ENCODE peak calls at places on chromosomes 11 and 22, in nine cellular contexts. A is H1; Q is KBM-7; G is C1 segment of cervical spinal cord; P is substantia nigra; S is H4; D is activated naive CD4-positive, alpha-beta T cell treated with Interleukin-2 at 50 U/mL for 16 hours; H is Caco-2; N is HEK293T. T is an unnamed sample.

GRCh38 chr11:3153291-3153861 is 11.7 kb downstream of the OSBPL5 start:
- DNase-seq in A (no peak), N (no peak), S (no peak), H (no peak), G (no peak), P (no peak), D (no peak), Q (no peak), T (no peak)

GRCh38 chr11:118311518-118311917 is 7.0 kb downstream of the CD3E start:
- DNase-seq in Q (no peak), H (no peak), S (no peak), N (no peak), D (no peak), P (no peak), A (no peak), G (no peak), T (no peak)

GRCh38 chr11:111982019-111982464 is 43.2 kb upstream of the DLAT start:
- DNase-seq in G (peak), Q (peak), N (peak), S (no peak), H (peak), A (peak), D (peak), P (no peak), T (no peak)

GRCh38 chr11:86977441-86978050 is 22.4 kb upstream of the FZD4 start:
- DNase-seq in P (no peak), D (no peak), S (no peak), A (no peak), G (no peak), N (no peak), Q (no peak), H (no peak), T (no peak)

GRCh38 chr11:78656984-78657383 is 82.3 kb upstream of the NARS2 start:
- DNase-seq in G (no peak), A (peak), N (no peak), S (no peak), Q (no peak), H (peak), D (no peak), P (no peak), T (no peak)

GRCh38 chr22:24005201-24005600 is at the start of gene GSTT4:
- DNase-seq in S (no peak), G (peak), P (no peak), D (no peak), A (no peak), H (no peak), N (no peak), Q (no peak), T (peak)

GRCh38 chr22:42332089-42332488 is 61.6 kb upstream of the TCF20 start:
- DNase-seq in D (no peak), P (no peak), A (no peak), N (no peak), H (no peak), S (no peak), Q (no peak), G (no peak), T (no peak)

GRCh38 chr22:37314315-37315046 is 32.2 kb downstream of the CYTH4 start:
- DNase-seq in S (no peak), D (peak), P (no peak), G (no peak), Q (peak), A (no peak), N (no peak), H (no peak), T (no peak)

GRCh38 chr11:97140885-97141494 is 751.2 kb downstream of the JRKL start:
- DNase-seq in A (no peak), N (peak), Q (peak), H (no peak), P (no peak), G (no peak), D (no peak), S (peak), T (no peak)

GRCh38 chr11:79160786-79161403 is 279.9 kb downstream of the TENM4 start:
- DNase-seq in H (no peak), S (no peak), G (no peak), A (no peak), D (no peak), N (no peak), P (no peak), Q (no peak), T (no peak)

GRCh38 chr22:36762687-36763260 is 13.1 kb downstream of the IFT27 start:
- DNase-seq in G (no peak), S (no peak), Q (no peak), H (no peak), P (no peak), D (no peak), A (no peak), N (no peak), T (no peak)

GRCh38 chr11:64628596-64628995 is 37.6 kb downstream of the SLC22A12 start:
- DNase-seq in G (no peak), P (no peak), Q (no peak), N (no peak), S (no peak), H (no peak), A (no peak), D (no peak), T (no peak)

GRCh38 chr11:2302280-2302843 is 549 bp downstream of the TSPAN32 start:
- DNase-seq in G (no peak), S (no peak), N (no peak), Q (peak), D (peak), P (no peak), H (no peak), A (no peak), T (no peak)

GRCh38 chr11:17186932-17187692 is 20.7 kb downstream of the PIK3C2A start:
- DNase-seq in N (no peak), H (no peak), D (no peak), P (no peak), G (no peak), S (no peak), A (no peak), Q (no peak), T (no peak)

GRCh38 chr11:119108151-119108856 is 1.2 kb downstream of the C2CD2L start:
- DNase-seq in A (peak), G (peak), S (no peak), P (peak), N (peak), Q (peak), H (peak), D (peak), T (no peak)

GRCh38 chr22:49966716-49967332 is 6.3 kb downstream of the PIM3 start:
- DNase-seq in A (peak), D (peak), Q (peak), H (peak), N (no peak), P (no peak), S (no peak), G (no peak), T (no peak)